ENCODE peak calls at places on chromosomes 7 and 10, in nine cellular contexts. One of them, this sample, is unnamed.

GRCh38 chr7:129783097-129783919 is 169.5 kb downstream of the UBE2H start:
- DNase-seq in RWPE1: no peak
- DNase-seq in CD8-positive, alpha-beta memory T cell: no peak
- DNase-seq in psoas muscle: no peak
- DNase-seq in prostate gland: no peak
- DNase-seq in PC-3: no peak
- DNase-seq in small intestine: no peak
- DNase-seq in HCT116: no peak
- DNase-seq in adrenal gland: no peak
- DNase-seq in this sample: no peak

GRCh38 chr7:27576360-27576944 is 86.2 kb downstream of the HIBADH start:
- DNase-seq in RWPE1: peak; percentile 56
- DNase-seq in PC-3: peak; percentile 79
- DNase-seq in prostate gland: peak; percentile 47
- DNase-seq in small intestine: peak; percentile 56
- DNase-seq in CD8-positive, alpha-beta memory T cell: no peak
- DNase-seq in adrenal gland: no peak
- DNase-seq in HCT116: peak; percentile 29
- DNase-seq in psoas muscle: no peak
- DNase-seq in this sample: no peak

GRCh38 chr7:72016574-72016973 is 395.6 kb downstream of the CALN1 start:
- DNase-seq in HCT116: no peak
- DNase-seq in RWPE1: no peak
- DNase-seq in PC-3: no peak
- DNase-seq in small intestine: no peak
- DNase-seq in adrenal gland: no peak
- DNase-seq in CD8-positive, alpha-beta memory T cell: no peak
- DNase-seq in prostate gland: no peak
- DNase-seq in psoas muscle: no peak
- DNase-seq in this sample: no peak

GRCh38 chr7:78472519-78472918 is 673.9 kb downstream of the PHTF2 start:
- DNase-seq in PC-3: no peak
- DNase-seq in adrenal gland: no peak
- DNase-seq in prostate gland: no peak
- DNase-seq in psoas muscle: no peak
- DNase-seq in CD8-positive, alpha-beta memory T cell: no peak
- DNase-seq in RWPE1: no peak
- DNase-seq in HCT116: no peak
- DNase-seq in small intestine: no peak
- DNase-seq in this sample: no peak

GRCh38 chr10:94219829-94220228 is 142.9 kb downstream of the NOC3L start:
- DNase-seq in RWPE1: no peak
- DNase-seq in adrenal gland: no peak
- DNase-seq in small intestine: no peak
- DNase-seq in psoas muscle: no peak
- DNase-seq in PC-3: no peak
- DNase-seq in CD8-positive, alpha-beta memory T cell: no peak
- DNase-seq in HCT116: no peak
- DNase-seq in prostate gland: no peak
- DNase-seq in this sample: peak; percentile 39

GRCh38 chr10:7170626-7171322 is 240.1 kb downstream of the SFMBT2 start:
- DNase-seq in adrenal gland: no peak
- DNase-seq in psoas muscle: no peak
- DNase-seq in HCT116: no peak
- DNase-seq in prostate gland: peak; percentile 42
- DNase-seq in PC-3: no peak
- DNase-seq in CD8-positive, alpha-beta memory T cell: no peak
- DNase-seq in RWPE1: no peak
- DNase-seq in small intestine: no peak
- DNase-seq in this sample: no peak

GRCh38 chr10:97463363-97464132 is 17.6 kb downstream of the ZDHHC16 start:
- DNase-seq in CD8-positive, alpha-beta memory T cell: peak; percentile 51
- DNase-seq in psoas muscle: no peak
- DNase-seq in HCT116: peak; percentile 40
- DNase-seq in PC-3: peak; percentile 72
- DNase-seq in prostate gland: peak; percentile 55
- DNase-seq in RWPE1: peak; percentile 77
- DNase-seq in adrenal gland: peak; percentile 73
- DNase-seq in small intestine: peak; percentile 79
- DNase-seq in this sample: peak; percentile 35

GRCh38 chr10:71757450-71757918 is 15.8 kb downstream of the VSIR start:
- DNase-seq in CD8-positive, alpha-beta memory T cell: peak; percentile 46
- DNase-seq in psoas muscle: peak; percentile 49
- DNase-seq in small intestine: peak; percentile 88
- DNase-seq in adrenal gland: no peak
- DNase-seq in PC-3: no peak
- DNase-seq in RWPE1: no peak
- DNase-seq in HCT116: no peak
- DNase-seq in prostate gland: no peak
- DNase-seq in this sample: no peak

GRCh38 chr7:55429835-55430499 is 64.8 kb downstream of the LANCL2 start:
- DNase-seq in PC-3: no peak
- DNase-seq in CD8-positive, alpha-beta memory T cell: no peak
- DNase-seq in psoas muscle: no peak
- DNase-seq in adrenal gland: no peak
- DNase-seq in prostate gland: no peak
- DNase-seq in small intestine: no peak
- DNase-seq in RWPE1: no peak
- DNase-seq in HCT116: no peak
- DNase-seq in this sample: no peak

GRCh38 chr7:114415054-114415997 is 711 bp downstream of the FOXP2 start:
- DNase-seq in RWPE1: no peak
- DNase-seq in small intestine: peak; percentile 27
- DNase-seq in PC-3: no peak
- DNase-seq in prostate gland: no peak
- DNase-seq in CD8-positive, alpha-beta memory T cell: no peak
- DNase-seq in adrenal gland: no peak
- DNase-seq in psoas muscle: no peak
- DNase-seq in HCT116: no peak
- DNase-seq in this sample: no peak

GRCh38 chr10:49106451-49106850 is 8.9 kb downstream of the VSTM4 start:
- DNase-seq in HCT116: no peak
- DNase-seq in PC-3: no peak
- DNase-seq in adrenal gland: peak; percentile 86
- DNase-seq in psoas muscle: no peak
- DNase-seq in prostate gland: peak; percentile 40
- DNase-seq in CD8-positive, alpha-beta memory T cell: no peak
- DNase-seq in small intestine: no peak
- DNase-seq in RWPE1: no peak
- DNase-seq in this sample: no peak

GRCh38 chr10:132331259-132331955 is 586 bp upstream of the LRRC27 start:
- DNase-seq in CD8-positive, alpha-beta memory T cell: no peak
- DNase-seq in small intestine: peak; percentile 6
- DNase-seq in HCT116: no peak
- DNase-seq in PC-3: peak; percentile 6
- DNase-seq in adrenal gland: no peak
- DNase-seq in RWPE1: no peak
- DNase-seq in prostate gland: no peak
- DNase-seq in psoas muscle: no peak
- DNase-seq in this sample: no peak

GRCh38 chr7:73900286-73900685 is 39.3 kb downstream of the TMEM270 start:
- DNase-seq in adrenal gland: no peak
- DNase-seq in prostate gland: no peak
- DNase-seq in HCT116: no peak
- DNase-seq in small intestine: no peak
- DNase-seq in RWPE1: no peak
- DNase-seq in CD8-positive, alpha-beta memory T cell: no peak
- DNase-seq in psoas muscle: no peak
- DNase-seq in PC-3: no peak
- DNase-seq in this sample: no peak
- H3K27ac ChIP-seq in adrenal gland: no peak overlapping the region
- H3K27ac ChIP-seq in prostate gland: peak overlapping the region; percentile 36
- H3K27ac ChIP-seq in HCT116: no peak overlapping the region
- H3K27ac ChIP-seq in small intestine: peak overlapping the region; percentile 40
- H3K27ac ChIP-seq in RWPE1: peak overlapping the region; percentile 90
- H3K27ac ChIP-seq in CD8-positive, alpha-beta memory T cell: no peak overlapping the region
- H3K27ac ChIP-seq in psoas muscle: no peak overlapping the region
- H3K27ac ChIP-seq in PC-3: no peak overlapping the region
- H3K27ac ChIP-seq in this sample: no peak overlapping the region

DNA sequence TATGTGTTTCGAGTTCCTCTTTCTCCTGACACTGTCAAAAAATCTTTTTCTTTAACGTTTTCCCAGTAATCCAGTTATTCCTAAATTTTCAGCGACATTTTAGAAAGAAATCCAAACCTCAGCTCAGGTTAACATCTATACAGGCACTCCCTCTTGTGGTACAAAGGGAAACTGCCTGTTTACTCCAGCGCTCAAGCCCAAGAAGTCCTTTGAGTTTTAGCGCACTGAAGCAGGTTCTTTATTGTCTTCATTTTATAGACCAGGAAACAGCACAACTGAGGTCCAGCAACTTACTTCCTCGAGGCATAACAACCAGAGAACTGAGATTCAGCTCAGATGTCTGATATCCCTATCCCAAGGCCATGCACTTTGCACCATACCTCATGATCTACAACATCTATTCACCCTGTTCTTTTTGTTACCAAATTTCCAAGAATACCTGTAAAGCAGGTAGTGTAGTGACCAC is 287.2 kb upstream of the MKLN1 start:
- DNase-seq in CD8-positive, alpha-beta memory T cell: no peak
- DNase-seq in adrenal gland: peak; percentile 81
- DNase-seq in PC-3: peak; percentile 79
- DNase-seq in RWPE1: peak; percentile 47
- DNase-seq in small intestine: peak; percentile 80
- DNase-seq in HCT116: peak; percentile 73
- DNase-seq in prostate gland: peak; percentile 68
- DNase-seq in psoas muscle: no peak
- DNase-seq in this sample: peak; percentile 75
- H3K27ac ChIP-seq in CD8-positive, alpha-beta memory T cell: no peak overlapping the region
- H3K27ac ChIP-seq in adrenal gland: no peak overlapping the region
- H3K27ac ChIP-seq in PC-3: no peak overlapping the region
- H3K27ac ChIP-seq in RWPE1: no peak overlapping the region
- H3K27ac ChIP-seq in small intestine: no peak overlapping the region
- H3K27ac ChIP-seq in HCT116: peak overlapping the region; percentile 65
- H3K27ac ChIP-seq in prostate gland: peak overlapping the region; percentile 9
- H3K27ac ChIP-seq in psoas muscle: peak overlapping the region; percentile 64
- H3K27ac ChIP-seq in this sample: no peak overlapping the region

GRCh38 chr7:81210092-81211064 is 291.5 kb upstream of the SEMA3C start:
- DNase-seq in psoas muscle: no peak
- DNase-seq in HCT116: no peak
- DNase-seq in adrenal gland: no peak
- DNase-seq in RWPE1: no peak
- DNase-seq in small intestine: no peak
- DNase-seq in CD8-positive, alpha-beta memory T cell: no peak
- DNase-seq in PC-3: peak; percentile 54
- DNase-seq in prostate gland: no peak
- DNase-seq in this sample: peak; percentile 41
- H3K27ac ChIP-seq in psoas muscle: no peak overlapping the region
- H3K27ac ChIP-seq in HCT116: no peak overlapping the region
- H3K27ac ChIP-seq in adrenal gland: no peak overlapping the region
- H3K27ac ChIP-seq in RWPE1: no peak overlapping the region
- H3K27ac ChIP-seq in small intestine: no peak overlapping the region
- H3K27ac ChIP-seq in CD8-positive, alpha-beta memory T cell: no peak overlapping the region
- H3K27ac ChIP-seq in PC-3: no peak overlapping the region
- H3K27ac ChIP-seq in prostate gland: no peak overlapping the region
- H3K27ac ChIP-seq in this sample: no peak overlapping the region

GRCh38 chr7:140316165-140316661 is 82.1 kb downstream of the SLC37A3 start:
- DNase-seq in adrenal gland: peak; percentile 82
- DNase-seq in small intestine: peak; percentile 91
- DNase-seq in PC-3: peak; percentile 90
- DNase-seq in prostate gland: peak; percentile 76
- DNase-seq in HCT116: peak; percentile 19
- DNase-seq in RWPE1: peak; percentile 73
- DNase-seq in psoas muscle: peak; percentile 62
- DNase-seq in CD8-positive, alpha-beta memory T cell: no peak
- DNase-seq in this sample: peak; percentile 66

GRCh38 chr7:140314571-140315480 is 83.5 kb downstream of the SLC37A3 start:
- DNase-seq in adrenal gland: no peak
- DNase-seq in HCT116: no peak
- DNase-seq in psoas muscle: no peak
- DNase-seq in small intestine: no peak
- DNase-seq in PC-3: no peak
- DNase-seq in prostate gland: no peak
- DNase-seq in RWPE1: no peak
- DNase-seq in CD8-positive, alpha-beta memory T cell: no peak
- DNase-seq in this sample: peak; percentile 20

GRCh38 chr7:140317999-140318398 is 80.3 kb downstream of the SLC37A3 start:
- DNase-seq in RWPE1: no peak
- DNase-seq in PC-3: no peak
- DNase-seq in psoas muscle: no peak
- DNase-seq in prostate gland: no peak
- DNase-seq in HCT116: no peak
- DNase-seq in adrenal gland: no peak
- DNase-seq in small intestine: no peak
- DNase-seq in CD8-positive, alpha-beta memory T cell: no peak
- DNase-seq in this sample: no peak

GRCh38 chr7:140317597-140317996 is 80.7 kb downstream of the SLC37A3 start:
- DNase-seq in small intestine: no peak
- DNase-seq in RWPE1: no peak
- DNase-seq in adrenal gland: no peak
- DNase-seq in PC-3: no peak
- DNase-seq in psoas muscle: no peak
- DNase-seq in HCT116: no peak
- DNase-seq in CD8-positive, alpha-beta memory T cell: no peak
- DNase-seq in prostate gland: no peak
- DNase-seq in this sample: no peak

DNA sequence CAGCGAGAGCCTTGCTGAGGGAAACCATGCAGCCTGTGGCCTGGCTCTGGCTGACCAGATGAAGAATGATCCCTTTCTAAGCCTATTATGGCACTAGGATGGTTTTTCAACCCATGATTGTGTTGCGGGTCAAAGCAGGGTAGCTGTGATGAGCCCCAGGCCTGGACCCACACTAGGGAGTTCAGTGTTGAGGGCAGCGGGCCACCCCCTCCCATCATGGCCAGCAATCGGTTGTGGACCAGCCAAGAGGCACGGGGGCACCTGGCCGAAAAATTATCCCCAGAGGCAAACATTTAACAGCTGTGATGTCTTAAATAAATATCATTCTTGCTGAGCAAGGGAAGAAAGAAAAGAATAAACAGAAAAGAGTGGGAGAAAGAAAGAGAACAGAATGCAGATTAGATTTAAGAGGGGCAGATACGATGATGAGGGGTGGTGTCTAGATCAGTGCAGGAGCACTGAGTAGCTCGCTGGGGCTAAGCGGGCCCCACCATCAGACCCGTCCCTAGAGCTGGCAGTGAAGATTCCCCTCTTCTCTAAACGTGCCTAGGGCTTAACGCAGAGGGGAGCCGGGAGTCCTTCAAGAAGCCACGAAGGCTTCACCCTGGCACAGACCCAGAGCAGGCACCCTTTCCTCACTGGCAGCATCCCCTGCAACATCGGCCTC is 82.7 kb downstream of the SLC37A3 start:
- DNase-seq in adrenal gland: no peak
- DNase-seq in RWPE1: no peak
- DNase-seq in HCT116: no peak
- DNase-seq in PC-3: no peak
- DNase-seq in CD8-positive, alpha-beta memory T cell: no peak
- DNase-seq in psoas muscle: no peak
- DNase-seq in small intestine: no peak
- DNase-seq in prostate gland: no peak
- DNase-seq in this sample: no peak
- H3K27ac ChIP-seq in adrenal gland: no peak overlapping the region
- H3K27ac ChIP-seq in RWPE1: peak overlapping the region; percentile 95
- H3K27ac ChIP-seq in HCT116: peak overlapping the region; percentile 25
- H3K27ac ChIP-seq in PC-3: peak overlapping the region; percentile 88
- H3K27ac ChIP-seq in CD8-positive, alpha-beta memory T cell: no peak overlapping the region
- H3K27ac ChIP-seq in psoas muscle: no peak overlapping the region
- H3K27ac ChIP-seq in small intestine: peak overlapping the region; percentile 62
- H3K27ac ChIP-seq in prostate gland: peak overlapping the region; percentile 40
- H3K27ac ChIP-seq in this sample: no peak overlapping the region

This sample was measured in brain microvascular endothelial cell.